ENCODE peak calls at places on chromosomes 5 and 9, in nine cellular contexts. S is OCI-LY7, P is PC-3, T is GM23338, J is GM23248, Q is neural progenitor cell, E is hepatocyte, L is SK-N-SH, K is MM.1S. N is an unnamed sample.

GRCh38 chr5:1101991-1102713 is 9.7 kb downstream of the SLC12A7 start:
- DNase-seq in J (no peak), L (no peak), T (no peak), E (peak), P (no peak), S (no peak), Q (peak), K (no peak), N (no peak)

GRCh38 chr9:74846771-74847170 is 41.0 kb downstream of the TRPM6 start:
- DNase-seq in K (no peak), T (no peak), E (no peak), S (no peak), Q (no peak), L (no peak), J (peak), P (peak), N (no peak)

GRCh38 chr5:176817864-176818377 is 7.6 kb downstream of the UNC5A start:
- DNase-seq in L (peak), E (peak), J (peak), S (no peak), T (peak), P (peak), K (no peak), Q (peak), N (no peak)

GRCh38 chr9:137621131-137621757 is 2.4 kb downstream of the EHMT1 start:
- DNase-seq in J (peak), E (no peak), S (peak), Q (no peak), K (peak), L (no peak), P (peak), T (peak), N (no peak)

GRCh38 chr9:93231121-93231694 is 47.3 kb downstream of the WNK2 start:
- DNase-seq in Q (no peak), E (no peak), T (no peak), K (no peak), J (no peak), L (peak), P (no peak), S (no peak), N (no peak)

GRCh38 chr9:81652058-81652457 is 37.3 kb downstream of the TLE1 start:
- DNase-seq in L (no peak), J (no peak), T (no peak), S (no peak), Q (no peak), P (no peak), E (no peak), K (no peak), N (no peak)

GRCh38 chr9:18477121-18477705 is 3.3 kb downstream of the ADAMTSL1 start:
- DNase-seq in Q (no peak), T (no peak), K (no peak), L (no peak), S (no peak), E (no peak), J (peak), P (no peak), N (no peak)

GRCh38 chr5:179554981-179555380 is 4.6 kb downstream of the RUFY1 start:
- DNase-seq in L (no peak), Q (no peak), K (no peak), E (no peak), P (no peak), J (no peak), S (no peak), T (no peak), N (no peak)

GRCh38 chr5:150999704-151000452 is 20.5 kb upstream of the GPX3 start:
- DNase-seq in T (no peak), J (no peak), K (no peak), E (peak), Q (no peak), S (no peak), P (no peak), L (no peak), N (no peak)

GRCh38 chr9:85536514-85536913 is 205.2 kb downstream of the AGTPBP1 start:
- DNase-seq in S (no peak), K (no peak), L (no peak), P (no peak), Q (no peak), T (no peak), J (no peak), E (no peak), N (no peak)

GRCh38 chr5:90954951-90955635 is 396.5 kb downstream of the ADGRV1 start:
- DNase-seq in P (no peak), K (no peak), S (no peak), T (no peak), L (no peak), Q (no peak), E (no peak), J (no peak), N (no peak)

GRCh38 chr9:31272456-31273295 is 1111.8 kb upstream of the ACO1 start:
- DNase-seq in Q (no peak), E (peak), L (no peak), T (no peak), P (peak), S (no peak), K (no peak), J (no peak), N (peak)

GRCh38 chr9:15813076-15813475 is 260.2 kb downstream of the CCDC171 start:
- DNase-seq in S (no peak), T (no peak), E (no peak), P (no peak), K (no peak), J (no peak), L (no peak), Q (no peak), N (no peak)

GRCh38 chr5:180988011-180988410 is 635 bp upstream of the BTNL3 start:
- DNase-seq in S (no peak), Q (no peak), E (no peak), J (no peak), L (no peak), T (no peak), K (no peak), P (no peak), N (no peak)

GRCh38 chr5:109407913-109408312 is 1.9 kb downstream of the PJA2 start:
- DNase-seq in J (peak), E (no peak), T (no peak), P (no peak), K (no peak), L (no peak), Q (no peak), S (peak), N (no peak)

GRCh38 chr9:128127990-128128835 is 684 bp upstream of the PTGES2 start:
- DNase-seq in K (peak), Q (peak), J (peak), T (peak), P (peak), L (peak), S (peak), E (peak), N (peak)

GRCh38 chr9:99237356-99237755 is 15.3 kb downstream of the SEC61B start:
- DNase-seq in T (no peak), L (no peak), E (no peak), P (no peak), K (no peak), J (no peak), Q (no peak), S (no peak), N (no peak)

GRCh38 chr5:105670586-105670985 is 2000.2 kb downstream of the EFNA5 start:
- DNase-seq in P (no peak), S (no peak), J (no peak), E (no peak), L (no peak), Q (no peak), K (no peak), T (no peak), N (no peak)

GRCh38 chr9:99016681-99017387 is 73.1 kb downstream of the COL15A1 start:
- DNase-seq in E (no peak), T (no peak), K (no peak), J (no peak), Q (no peak), L (no peak), S (no peak), P (no peak), N (no peak)

GRCh38 chr5:68368686-68369359 is 153.3 kb downstream of the PIK3R1 start:
- DNase-seq in J (peak), T (no peak), S (no peak), P (peak), E (no peak), Q (no peak), K (no peak), L (no peak), N (no peak)

GRCh38 chr9:134626576-134627416 is 14.8 kb upstream of the COL5A1 start:
- DNase-seq in P (peak), S (no peak), K (no peak), L (no peak), J (no peak), T (no peak), E (peak), Q (no peak), N (no peak)

GRCh38 chr5:153619706-153620105 is 129.2 kb downstream of the GRIA1 start:
- DNase-seq in P (peak), E (peak), K (no peak), Q (no peak), L (no peak), T (no peak), S (no peak), J (peak), N (no peak)

GRCh38 chr9:34654317-34655083 is 2.5 kb downstream of the IL11RA start:
- DNase-seq in E (peak), Q (no peak), T (no peak), L (peak), P (no peak), S (no peak), J (peak), K (no peak), N (no peak)

GRCh38 chr5:42912184-42912766 is 100.6 kb upstream of the SELENOP start:
- DNase-seq in K (peak), P (peak), S (peak), E (no peak), L (no peak), Q (peak), J (peak), T (peak), N (peak)

GRCh38 chr5:102681403-102681983 is 73.6 kb upstream of the PAM start:
- DNase-seq in T (peak), Q (peak), P (peak), S (peak), E (peak), K (peak), J (peak), L (peak), N (peak)

GRCh38 chr9:118503236-118503635 is 799.0 kb downstream of the TLR4 start:
- DNase-seq in P (no peak), K (no peak), L (no peak), E (no peak), T (no peak), J (no peak), S (no peak), Q (no peak), N (no peak)

GRCh38 chr9:33329117-33329563 is 38.8 kb downstream of the NFX1 start:
- DNase-seq in Q (no peak), S (no peak), T (no peak), P (peak), L (no peak), J (peak), E (peak), K (no peak), N (no peak)

GRCh38 chr5:125140855-125141254 is 394.4 kb upstream of the ZNF608 start:
- DNase-seq in L (no peak), S (peak), K (no peak), E (peak), J (peak), T (no peak), P (peak), Q (peak), N (no peak)

GRCh38 chr9:111857555-111858211 is 38.9 kb upstream of the UGCG start:
- DNase-seq in P (peak), J (peak), S (no peak), Q (no peak), K (no peak), E (peak), T (no peak), L (no peak), N (no peak)

GRCh38 chr5:371811-372555 is 50.5 kb downstream of the AHRR start:
- DNase-seq in Q (no peak), J (peak), L (peak), T (no peak), P (no peak), E (no peak), K (no peak), S (no peak), N (no peak)

GRCh38 chr9:116048072-116048471 is 105.5 kb upstream of the PAPPA start:
- DNase-seq in P (no peak), K (no peak), T (no peak), L (no peak), S (no peak), J (no peak), E (no peak), Q (no peak), N (no peak)

GRCh38 chr5:15799014-15799413 is 299.0 kb downstream of the FBXL7 start:
- DNase-seq in Q (no peak), L (no peak), S (no peak), P (no peak), E (no peak), T (no peak), K (no peak), J (no peak), N (no peak)

GRCh38 chr5:15796557-15796956 is 296.6 kb downstream of the FBXL7 start:
- DNase-seq in Q (no peak), J (no peak), S (no peak), L (no peak), P (no peak), T (peak), K (no peak), E (no peak), N (no peak)

GRCh38 chr5:15797116-15797515 is 297.1 kb downstream of the FBXL7 start:
- DNase-seq in K (no peak), S (no peak), L (no peak), P (no peak), Q (no peak), T (no peak), E (no peak), J (no peak), N (no peak)

GRCh38 chr5:15799612-15800011 is 299.6 kb downstream of the FBXL7 start:
- DNase-seq in L (no peak), T (no peak), K (no peak), J (no peak), Q (no peak), S (no peak), E (no peak), P (no peak), N (no peak)

GRCh38 chr5:15798006-15798405 is 298.0 kb downstream of the FBXL7 start:
- DNase-seq in J (no peak), K (no peak), P (no peak), T (no peak), S (no peak), L (no peak), Q (no peak), E (no peak), N (no peak)
- TF ChIP-seq EZH2phosphoT487 in J (no peak), K (no peak), P (no peak), T (no peak), S (no peak), L (no peak), Q (no peak), E (no peak), N (no peak)

DNA sequence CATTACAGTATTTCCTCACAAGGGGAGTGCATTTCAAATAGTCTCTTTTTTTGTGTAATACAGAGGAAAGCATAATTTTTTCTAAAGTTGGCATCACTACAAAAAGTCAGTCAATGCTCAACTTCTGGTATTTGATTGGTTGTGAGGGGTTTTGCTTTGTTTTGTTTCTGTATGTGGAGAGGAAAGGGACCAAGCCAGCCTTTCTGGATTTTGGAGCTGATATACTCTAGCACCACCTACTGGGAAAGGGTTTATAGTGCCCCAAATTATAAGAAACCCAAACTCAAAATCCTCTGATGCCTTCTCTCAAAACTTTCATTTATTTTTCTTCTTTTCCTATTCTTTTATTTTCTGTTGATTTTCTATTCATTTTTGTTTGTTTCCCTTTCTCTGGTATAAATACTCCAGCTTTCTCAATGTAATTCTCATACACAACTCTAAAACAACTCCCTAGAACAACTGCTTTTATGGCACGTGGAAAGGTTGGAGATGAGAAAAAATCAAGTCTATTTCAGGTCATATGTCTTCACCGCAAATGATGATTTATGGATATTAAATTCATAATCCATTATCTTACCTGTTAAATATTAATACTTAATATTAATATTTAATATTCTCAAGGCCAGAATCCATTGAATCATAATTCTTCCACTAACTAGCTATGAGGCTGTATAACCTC is 69.5 kb upstream of the ANXA1 start:
- DNase-seq in T (peak), J (peak), S (peak), E (peak), L (peak), K (peak), Q (peak), P (peak), N (peak)
- TF ChIP-seq EZH2phosphoT487 in T (no peak), J (no peak), S (no peak), E (no peak), L (no peak), K (no peak), Q (no peak), P (no peak), N (no peak)

GRCh38 chr5:164184158-164184557 is 678.7 kb downstream of the MAT2B start:
- DNase-seq in E (no peak), T (peak), J (no peak), K (no peak), S (no peak), L (peak), P (no peak), Q (peak), N (no peak)
- TF ChIP-seq EZH2phosphoT487 in E (no peak), T (no peak), J (no peak), K (no peak), S (no peak), L (no peak), P (no peak), Q (no peak), N (no peak)

GRCh38 chr9:129666575-129666974 is 1.1 kb downstream of the PRRX2 start:
- DNase-seq in P (no peak), K (no peak), Q (peak), S (no peak), J (peak), E (no peak), L (peak), T (no peak), N (no peak)

GRCh38 chr9:129667378-129667777 is 1.9 kb downstream of the PRRX2 start:
- DNase-seq in T (no peak), L (no peak), Q (no peak), J (no peak), P (no peak), E (no peak), S (no peak), K (no peak), N (no peak)

GRCh38 chr9:129665814-129666511 is 516 bp downstream of the PRRX2 start:
- DNase-seq in T (peak), S (no peak), Q (peak), L (peak), P (no peak), J (peak), K (no peak), E (no peak), N (no peak)

GRCh38 chr9:129664664-129665007 is 811 bp upstream of the PRRX2 start:
- DNase-seq in T (peak), J (no peak), L (peak), E (no peak), Q (peak), K (no peak), P (no peak), S (no peak), N (no peak)

GRCh38 chr9:129665008-129665771 is at the start of gene PRRX2:
- DNase-seq in S (no peak), P (no peak), Q (peak), T (peak), K (no peak), L (peak), E (peak), J (peak), N (no peak)
- TF ChIP-seq EZH2phosphoT487 in S (no peak), P (no peak), Q (peak), T (no peak), K (no peak), L (no peak), E (peak), J (no peak), N (no peak)

GRCh38 chr5:74502479-74502950 is 138.0 kb downstream of the ENC1 start:
- DNase-seq in L (no peak), T (no peak), P (no peak), J (no peak), K (no peak), E (no peak), Q (no peak), S (no peak), N (no peak)
- TF ChIP-seq EZH2phosphoT487 in L (no peak), T (no peak), P (no peak), J (no peak), K (no peak), E (no peak), Q (no peak), S (no peak), N (no peak)